ENCODE peak calls at places on chromosomes 6 and 20, in four cellular contexts. One of them, this sample, is unnamed.

GRCh38 chr6:24537771-24538385 is 43.1 kb downstream of the ALDH5A1 start:
- DNase-seq in K562: no peak
- DNase-seq in GM12878: no peak
- DNase-seq in HepG2: no peak
- DNase-seq in this sample: no peak

GRCh38 chr6:29403801-29404200 is 8.4 kb downstream of the OR12D2 start:
- DNase-seq in K562: no peak
- DNase-seq in GM12878: no peak
- DNase-seq in HepG2: no peak
- DNase-seq in this sample: no peak

GRCh38 chr20:59123011-59123676 is 40.5 kb upstream of the ZNF831 start:
- DNase-seq in K562: no peak
- DNase-seq in GM12878: no peak
- DNase-seq in HepG2: no peak
- DNase-seq in this sample: no peak

GRCh38 chr20:35910254-35910653 is 44.0 kb downstream of the SCAND1 start:
- DNase-seq in K562: no peak
- DNase-seq in GM12878: no peak
- DNase-seq in HepG2: no peak
- DNase-seq in this sample: no peak

GRCh38 chr20:6028795-6029194 is 25.1 kb downstream of the LRRN4 start:
- DNase-seq in K562: no peak
- DNase-seq in GM12878: no peak
- DNase-seq in HepG2: no peak
- DNase-seq in this sample: no peak

GRCh38 chr20:53829706-53830521 is 236.3 kb upstream of the ZNF217 start:
- DNase-seq in K562: peak
- DNase-seq in GM12878: no peak
- DNase-seq in HepG2: peak
- DNase-seq in this sample: no peak

GRCh38 chr6:33787954-33788693 is 806 bp downstream of the LEMD2 start:
- DNase-seq in K562: peak
- DNase-seq in GM12878: peak
- DNase-seq in HepG2: peak
- DNase-seq in this sample: peak

GRCh38 chr6:134935076-134935475 is 14.8 kb downstream of the ALDH8A1 start:
- DNase-seq in K562: no peak
- DNase-seq in GM12878: no peak
- DNase-seq in HepG2: no peak
- DNase-seq in this sample: no peak

GRCh38 chr6:122692175-122692598 is 82.0 kb downstream of the PKIB start:
- DNase-seq in K562: no peak
- DNase-seq in GM12878: no peak
- DNase-seq in HepG2: no peak
- DNase-seq in this sample: no peak

GRCh38 chr6:157607317-157608109 is 215.5 kb upstream of the SNX9 start:
- DNase-seq in K562: no peak
- DNase-seq in GM12878: no peak
- DNase-seq in HepG2: no peak
- DNase-seq in this sample: no peak

GRCh38 chr6:220312-220711 is 72.0 kb upstream of the DUSP22 start:
- DNase-seq in K562: no peak
- DNase-seq in GM12878: no peak
- DNase-seq in HepG2: peak
- DNase-seq in this sample: no peak

GRCh38 chr6:165222315-165223025 is 86.9 kb downstream of the C6orf118 start:
- DNase-seq in K562: no peak
- DNase-seq in GM12878: no peak
- DNase-seq in HepG2: no peak
- DNase-seq in this sample: no peak
- TF ChIP-seq SP1 in K562: no peak
- TF ChIP-seq SP1 in GM12878: no peak
- TF ChIP-seq SP1 in HepG2: no peak
- TF ChIP-seq SP1 in this sample: no peak

DNA sequence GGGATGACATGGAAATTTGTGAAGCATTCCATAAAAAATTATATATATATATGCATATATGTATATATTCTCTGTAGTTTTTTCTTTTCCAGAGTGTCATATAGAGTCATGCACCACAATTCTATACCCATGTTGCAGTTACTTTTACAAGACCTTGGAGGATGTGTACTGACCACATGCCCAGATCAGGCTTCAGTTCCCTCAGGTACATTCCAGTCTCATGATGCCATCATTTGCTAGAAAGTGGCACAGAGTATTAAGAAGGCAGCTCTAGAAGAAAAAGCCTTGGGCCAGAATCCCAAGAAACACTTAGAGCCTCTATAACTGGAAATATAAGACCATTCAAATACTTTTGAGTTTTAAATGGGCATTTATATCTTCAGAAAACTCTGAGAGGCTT is 685.5 kb upstream of the FLRT3 start:
- DNase-seq in K562: no peak
- DNase-seq in GM12878: no peak
- DNase-seq in HepG2: no peak
- DNase-seq in this sample: no peak
- TF ChIP-seq FOXM1 in K562: no peak
- TF ChIP-seq FOXM1 in GM12878: no peak
- TF ChIP-seq FOXM1 in HepG2: no peak
- TF ChIP-seq FOXM1 in this sample: no peak

DNA sequence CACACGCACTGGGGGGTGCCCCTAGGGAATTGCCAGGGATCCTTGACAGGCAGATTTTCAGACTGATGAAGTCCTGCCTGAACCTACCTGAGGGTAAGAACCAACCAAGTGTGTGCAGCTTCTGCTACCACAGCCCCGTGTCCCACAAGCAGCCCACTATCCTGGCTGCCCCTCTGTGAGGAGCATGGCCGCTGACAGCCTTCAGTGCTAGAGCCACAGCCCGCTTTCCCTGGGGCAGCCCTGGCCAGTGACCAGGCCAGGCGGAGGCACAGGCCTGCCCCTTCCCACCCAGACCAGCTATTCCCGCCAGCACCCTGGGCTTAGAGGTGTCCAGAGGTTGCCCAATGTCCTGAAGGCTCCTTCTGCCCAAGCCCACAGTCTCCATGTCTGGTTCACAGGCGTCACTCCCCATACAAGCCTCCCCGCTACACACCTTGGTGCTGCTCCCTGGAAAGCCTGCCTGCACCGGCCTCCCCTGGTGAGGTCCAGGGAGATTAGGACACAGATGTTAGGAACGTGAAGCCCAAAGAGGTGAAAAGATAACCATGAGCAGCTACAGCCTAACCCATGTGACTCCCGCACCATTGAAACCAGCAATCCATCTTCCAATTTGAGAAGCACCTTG is 207.0 kb downstream of the SYNDIG1 start:
- DNase-seq in K562: no peak
- DNase-seq in GM12878: no peak
- DNase-seq in HepG2: no peak
- DNase-seq in this sample: no peak
- TF ChIP-seq SP1 in K562: no peak
- TF ChIP-seq SP1 in GM12878: no peak
- TF ChIP-seq SP1 in HepG2: no peak
- TF ChIP-seq SP1 in this sample: no peak

GRCh38 chr6:3026811-3027626 is 27.3 kb downstream of the NQO2 start:
- DNase-seq in K562: peak
- DNase-seq in GM12878: peak
- DNase-seq in HepG2: no peak
- DNase-seq in this sample: no peak
- TF ChIP-seq FOXM1 in K562: no peak
- TF ChIP-seq FOXM1 in GM12878: peak
- TF ChIP-seq FOXM1 in HepG2: no peak
- TF ChIP-seq FOXM1 in this sample: no peak

This sample was measured in HEK293T.